ENCODE peak calls at places on chromosomes 12 and 14, in seven cellular contexts. X is bronchial epithelial cell; D is CD8-positive, alpha-beta T cell; J is cardiac muscle cell; S is right atrium auricular region; P is mesendoderm; Z is breast epithelium. L is an unnamed sample.

GRCh38 chr12:49260165-49260564 is 4.7 kb upstream of the TUBA1C start:
- DNase-seq in X (peak; percentile 79), D (no peak), J (no peak), S (no peak), P (no peak), Z (no peak), L (no peak)

GRCh38 chr12:115817399-115817798 is 460.1 kb downstream of the MED13L start:
- DNase-seq in X (no peak), D (no peak), J (no peak), S (no peak), P (no peak), Z (no peak), L (no peak)

GRCh38 chr14:103118019-103118662 is 5.1 kb upstream of the TNFAIP2 start:
- DNase-seq in X (no peak), D (no peak), J (no peak), S (peak; percentile 86), P (no peak), Z (no peak), L (no peak)

GRCh38 chr14:77653473-77653872 is 37.0 kb upstream of the SPTLC2 start:
- DNase-seq in X (no peak), D (no peak), J (no peak), S (no peak), P (peak; percentile 24), Z (no peak), L (no peak)

GRCh38 chr14:52076334-52076733 is 7.5 kb upstream of the NID2 start:
- DNase-seq in X (no peak), D (no peak), J (no peak), S (peak; percentile 84), P (no peak), Z (peak; percentile 71), L (no peak)

GRCh38 chr14:59301354-59301753 is 112.9 kb downstream of the DAAM1 start:
- DNase-seq in X (no peak), D (no peak), J (no peak), S (no peak), P (no peak), Z (no peak), L (peak; percentile 15)

GRCh38 chr12:45217846-45218245 is 2.0 kb downstream of the ANO6 start:
- DNase-seq in X (peak; percentile 23), D (no peak), J (no peak), S (no peak), P (no peak), Z (no peak), L (no peak)

GRCh38 chr12:32264995-32265394 is 134.4 kb upstream of the FGD4 start:
- DNase-seq in X (no peak), D (no peak), J (no peak), S (no peak), P (no peak), Z (no peak), L (peak; percentile 48)

GRCh38 chr14:104882325-104882973 is 17.4 kb downstream of the CEP170B start:
- DNase-seq in X (peak; percentile 81), D (no peak), J (no peak), S (no peak), P (peak; percentile 74), Z (no peak), L (peak; percentile 20)

GRCh38 chr12:113180333-113180732 is 4.9 kb downstream of the DDX54 start:
- DNase-seq in X (no peak), D (no peak), J (no peak), S (no peak), P (no peak), Z (no peak), L (no peak)

GRCh38 chr12:89927226-89927698 is 218.6 kb upstream of the ATP2B1 start:
- DNase-seq in X (no peak), D (no peak), J (no peak), S (no peak), P (no peak), Z (no peak), L (peak; percentile 73)

GRCh38 chr14:76780875-76781647 is 19.8 kb downstream of the VASH1 start:
- DNase-seq in X (no peak), D (no peak), J (no peak), S (peak; percentile 61), P (no peak), Z (peak; percentile 16), L (no peak)

GRCh38 chr12:78799679-78800078 is 64.9 kb upstream of the SYT1 start:
- DNase-seq in X (no peak), D (no peak), J (no peak), S (no peak), P (no peak), Z (no peak), L (no peak)

GRCh38 chr12:87376722-87377121 is 652.5 kb downstream of the C12orf50 start:
- DNase-seq in X (peak; percentile 74), D (no peak), J (no peak), S (no peak), P (no peak), Z (no peak), L (no peak)

GRCh38 chr12:1949771-1950470 is 31.5 kb upstream of the CACNA2D4 start:
- DNase-seq in X (no peak), D (no peak), J (no peak), S (no peak), P (peak; percentile 23), Z (peak; percentile 64), L (no peak)

GRCh38 chr14:101109347-101109638 is 205.8 kb upstream of the RTL1 start:
- DNase-seq in X (no peak), D (no peak), J (no peak), S (no peak), P (no peak), Z (peak; percentile 2), L (no peak)

GRCh38 chr14:36091096-36091495 is 85.4 kb downstream of the PTCSC3 start:
- DNase-seq in X (peak; percentile 98), D (no peak), J (no peak), S (no peak), P (peak; percentile 6), Z (no peak), L (no peak)

GRCh38 chr14:72876710-72877063 is 17.2 kb downstream of the DPF3 start:
- DNase-seq in X (no peak), D (no peak), J (no peak), S (no peak), P (peak; percentile 72), Z (no peak), L (no peak)

GRCh38 chr14:24277606-24278321 is 6.4 kb upstream of the RABGGTA start:
- DNase-seq in X (no peak), D (no peak), J (no peak), S (no peak), P (no peak), Z (no peak), L (no peak)

GRCh38 chr12:31853520-31853919 is 105.7 kb upstream of the RESF1 start:
- DNase-seq in X (no peak), D (no peak), J (no peak), S (no peak), P (no peak), Z (no peak), L (no peak)

GRCh38 chr14:104389326-104390220 is 190.0 kb upstream of the C14orf180 start:
- DNase-seq in X (no peak), D (no peak), J (no peak), S (no peak), P (no peak), Z (peak; percentile 2), L (no peak)

DNA sequence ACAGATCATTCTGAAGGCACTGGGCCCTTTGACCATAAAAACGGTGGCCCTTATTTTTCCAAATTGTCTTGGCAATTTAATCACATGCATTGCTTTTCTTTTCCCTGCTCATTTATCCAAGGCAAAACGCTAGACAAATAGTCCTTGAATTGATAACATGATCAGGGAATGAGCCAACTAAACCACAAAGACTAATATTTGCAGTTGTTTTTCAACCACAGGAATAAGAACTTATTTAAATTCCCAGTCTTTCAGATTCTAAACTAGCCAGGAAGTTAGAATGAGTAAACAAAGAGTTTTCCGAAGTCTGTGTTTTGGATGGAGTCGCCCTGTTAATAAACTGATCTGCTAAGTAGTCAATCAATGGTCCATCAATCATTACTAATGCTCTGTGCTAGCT is 14.9 kb downstream of the TBX5 start:
- DNase-seq in X (no peak), D (no peak), J (no peak), S (no peak), P (no peak), Z (no peak), L (no peak)
- H3K27me3 ChIP-seq in X (peaks cover 10% of the 10 kb centered on the region), D (no peaks in the 10 kb centered on the region), J (peaks cover 19% of the 10 kb centered on the region), S (no peaks in the 10 kb centered on the region), P (peaks cover 18% of the 10 kb centered on the region), Z (peaks cover 45% of the 10 kb centered on the region), L (no peaks in the 10 kb centered on the region)

GRCh38 chr12:111074559-111074958 is 154.2 kb upstream of the MYL2 start:
- DNase-seq in X (no peak), D (no peak), J (no peak), S (no peak), P (no peak), Z (no peak), L (no peak)
- H3K27me3 ChIP-seq in X (no peaks in the 10 kb centered on the region), D (no peaks in the 10 kb centered on the region), J (no peaks in the 10 kb centered on the region), S (no peaks in the 10 kb centered on the region), P (no peaks in the 10 kb centered on the region), Z (peaks cover 10% of the 10 kb centered on the region), L (peaks cover 1% of the 10 kb centered on the region)

GRCh38 chr12:109609256-109609821 is 35.7 kb downstream of the MVK start:
- DNase-seq in X (no peak), D (no peak), J (no peak), S (no peak), P (no peak), Z (no peak), L (no peak)

GRCh38 chr12:109608796-109609195 is 35.2 kb downstream of the MVK start:
- DNase-seq in X (no peak), D (no peak), J (no peak), S (no peak), P (no peak), Z (no peak), L (no peak)

GRCh38 chr12:109606261-109607028 is 32.9 kb downstream of the MVK start:
- DNase-seq in X (no peak), D (no peak), J (peak; percentile 92), S (no peak), P (peak; percentile 51), Z (no peak), L (no peak)

GRCh38 chr12:109607618-109608017 is 34.0 kb downstream of the MVK start:
- DNase-seq in X (no peak), D (no peak), J (no peak), S (no peak), P (no peak), Z (no peak), L (no peak)

GRCh38 chr12:109608270-109608669 is 34.7 kb downstream of the MVK start:
- DNase-seq in X (no peak), D (no peak), J (no peak), S (no peak), P (no peak), Z (no peak), L (no peak)
- H3K27me3 ChIP-seq in X (peaks cover 14% of the 10 kb centered on the region), D (no peaks in the 10 kb centered on the region), J (no peaks in the 10 kb centered on the region), S (no peaks in the 10 kb centered on the region), P (no peaks in the 10 kb centered on the region), Z (peaks cover 8% of the 10 kb centered on the region), L (peaks cover 1% of the 10 kb centered on the region)

DNA sequence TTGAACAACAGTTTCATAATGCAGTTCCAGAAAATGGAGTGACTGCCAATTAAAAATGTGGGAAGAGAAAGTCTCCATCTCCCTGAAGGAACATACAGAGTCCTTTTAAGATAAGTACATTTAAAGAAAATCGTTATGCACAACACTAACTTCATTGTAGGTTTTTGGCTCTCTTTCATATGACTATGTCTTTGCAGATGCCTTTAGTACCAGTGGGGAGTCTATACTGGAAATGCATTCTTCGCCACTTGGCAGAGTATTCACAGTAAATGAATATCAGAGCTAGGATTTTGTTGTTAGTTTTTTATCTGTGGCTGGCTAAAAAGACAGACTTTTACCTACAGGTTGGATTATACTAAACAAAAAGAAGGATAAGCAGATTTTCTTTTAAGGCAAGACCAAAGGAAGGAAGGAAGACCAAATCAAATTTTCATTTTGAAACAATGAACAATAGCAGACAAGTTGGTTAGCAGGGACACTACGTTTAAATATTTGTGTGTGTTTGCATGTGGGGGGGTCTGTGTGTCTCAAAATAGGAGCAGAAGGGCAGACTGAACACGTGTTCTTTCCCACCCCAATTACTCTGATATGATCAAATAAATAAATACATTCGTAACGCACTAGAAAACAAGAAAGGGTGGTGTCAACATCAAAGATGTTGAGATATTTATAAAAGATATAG is 124.5 kb downstream of the BTG1 start:
- DNase-seq in X (no peak), D (no peak), J (no peak), S (no peak), P (no peak), Z (no peak), L (no peak)
- H3K27me3 ChIP-seq in X (no peaks in the 10 kb centered on the region), D (no peaks in the 10 kb centered on the region), J (no peaks in the 10 kb centered on the region), S (no peaks in the 10 kb centered on the region), P (no peaks in the 10 kb centered on the region), Z (no peaks in the 10 kb centered on the region), L (no peaks in the 10 kb centered on the region)

L was measured in GM06990.